ENCODE peak calls at places on chromosomes 7 and 10, in six cellular contexts. One of them, this sample, is unnamed.
A peak's percentile ranks its signal among the peaks of the same experiment; 100 is the strongest.

GRCh38 chr10:96022739-96023138 is 20.6 kb upstream of the CCNJ start:
- DNase-seq in MM.1S: no peak
- DNase-seq in DMS79: no peak
- DNase-seq in H54: no peak
- DNase-seq in endothelial cell: no peak
- DNase-seq in retina: no peak
- DNase-seq in this sample: no peak

GRCh38 chr7:142025896-142026295 is 30.2 kb downstream of the MGAM start:
- DNase-seq in MM.1S: no peak
- DNase-seq in DMS79: no peak
- DNase-seq in H54: no peak
- DNase-seq in endothelial cell: no peak
- DNase-seq in retina: no peak
- DNase-seq in this sample: no peak

GRCh38 chr10:112082134-112082533 is 101.4 kb downstream of the GPAM start:
- DNase-seq in MM.1S: no peak
- DNase-seq in DMS79: no peak
- DNase-seq in H54: no peak
- DNase-seq in endothelial cell: no peak
- DNase-seq in retina: no peak
- DNase-seq in this sample: no peak

GRCh38 chr10:12338981-12339380 is 10.4 kb upstream of the CAMK1D start:
- DNase-seq in MM.1S: no peak
- DNase-seq in DMS79: no peak
- DNase-seq in H54: no peak
- DNase-seq in endothelial cell: no peak
- DNase-seq in retina: no peak
- DNase-seq in this sample: no peak

GRCh38 chr7:194996-195829 is 2.8 kb downstream of the FAM20C start:
- DNase-seq in MM.1S: no peak
- DNase-seq in DMS79: no peak
- DNase-seq in H54: no peak
- DNase-seq in endothelial cell: no peak
- DNase-seq in retina: no peak
- DNase-seq in this sample: no peak

GRCh38 chr7:105487559-105488218 is 34.4 kb downstream of the PUS7 start:
- DNase-seq in MM.1S: peak; percentile 12
- DNase-seq in DMS79: no peak
- DNase-seq in H54: peak; percentile 25
- DNase-seq in endothelial cell: peak; percentile 47
- DNase-seq in retina: peak; percentile 41
- DNase-seq in this sample: peak; percentile 9

GRCh38 chr10:29392376-29393021 is 103.6 kb downstream of the LYZL1 start:
- DNase-seq in MM.1S: no peak
- DNase-seq in DMS79: no peak
- DNase-seq in H54: peak; percentile 23
- DNase-seq in endothelial cell: peak; percentile 59
- DNase-seq in retina: peak; percentile 46
- DNase-seq in this sample: peak; percentile 78

GRCh38 chr7:141262101-141262819 is 188.4 kb downstream of the TMEM178B start:
- DNase-seq in MM.1S: no peak
- DNase-seq in DMS79: no peak
- DNase-seq in H54: no peak
- DNase-seq in endothelial cell: peak; percentile 21
- DNase-seq in retina: peak; percentile 41
- DNase-seq in this sample: peak; percentile 18

GRCh38 chr10:3889961-3890522 is 105.0 kb upstream of the KLF6 start:
- DNase-seq in MM.1S: no peak
- DNase-seq in DMS79: no peak
- DNase-seq in H54: no peak
- DNase-seq in endothelial cell: no peak
- DNase-seq in retina: no peak
- DNase-seq in this sample: no peak

GRCh38 chr7:84677386-84677785 is 482.8 kb upstream of the SEMA3A start:
- DNase-seq in MM.1S: no peak
- DNase-seq in DMS79: no peak
- DNase-seq in H54: no peak
- DNase-seq in endothelial cell: no peak
- DNase-seq in retina: no peak
- DNase-seq in this sample: no peak

GRCh38 chr10:102211615-102212299 is 14.3 kb upstream of the ELOVL3 start:
- DNase-seq in MM.1S: peak; percentile 37
- DNase-seq in DMS79: no peak
- DNase-seq in H54: no peak
- DNase-seq in endothelial cell: no peak
- DNase-seq in retina: no peak
- DNase-seq in this sample: no peak

GRCh38 chr10:95295031-95295755 is 4.4 kb upstream of the PDLIM1 start:
- DNase-seq in MM.1S: peak; percentile 94
- DNase-seq in DMS79: peak; percentile 77
- DNase-seq in H54: no peak
- DNase-seq in endothelial cell: peak; percentile 60
- DNase-seq in retina: peak; percentile 85
- DNase-seq in this sample: peak; percentile 70

GRCh38 chr7:134327896-134328295 is 11.2 kb upstream of the SLC35B4 start:
- DNase-seq in MM.1S: peak; percentile 70
- DNase-seq in DMS79: no peak
- DNase-seq in H54: peak; percentile 27
- DNase-seq in endothelial cell: peak; percentile 60
- DNase-seq in retina: no peak
- DNase-seq in this sample: peak; percentile 78

GRCh38 chr7:92244803-92245486 is 769 bp downstream of the KRIT1 start:
- DNase-seq in MM.1S: peak; percentile 9
- DNase-seq in DMS79: no peak
- DNase-seq in H54: no peak
- DNase-seq in endothelial cell: no peak
- DNase-seq in retina: no peak
- DNase-seq in this sample: no peak

This sample was measured in neural progenitor cell.